ENCODE peak calls at places on chromosome X, in six cellular contexts. P is T-helper 17 cell; M is occipital lobe; E is activated naive CD8-positive, alpha-beta T cell treated with anti-CD3 and anti-CD28 coated beads, Interleukin-2, amount 50 U/mL, for 16 hours; X is immature natural killer cell; W is right atrium auricular region. L is an unnamed sample.

GRCh38 chrX:107429090-107429489 is 20.4 kb upstream of the FRMPD3 start:
- DNase-seq in W (no peak), M (no peak), X (peak), E (no peak), P (no peak), L (peak)

GRCh38 chrX:139815771-139816170 is 107.8 kb upstream of the MCF2 start:
- DNase-seq in P (no peak), W (no peak), E (no peak), X (no peak), M (no peak), L (no peak)

GRCh38 chrX:34638116-34638515 is 19.0 kb downstream of the TMEM47 start:
- DNase-seq in X (no peak), W (no peak), E (no peak), M (no peak), P (no peak), L (peak)

GRCh38 chrX:119880552-119881437 is 9.2 kb downstream of the NDUFA1 start:
- DNase-seq in P (no peak), W (no peak), E (no peak), M (no peak), X (peak), L (peak)

GRCh38 chrX:19760345-19760744 is 127.1 kb downstream of the SH3KBP1 start:
- DNase-seq in E (no peak), X (no peak), W (no peak), P (no peak), M (no peak), L (no peak)

GRCh38 chrX:84710611-84711010 is 208.4 kb upstream of the HDX start:
- DNase-seq in X (no peak), W (no peak), E (no peak), P (no peak), M (no peak), L (no peak)

GRCh38 chrX:19541196-19541595 is 25.9 kb upstream of the MAP3K15 start:
- DNase-seq in W (no peak), M (no peak), E (no peak), P (no peak), X (no peak), L (no peak)

GRCh38 chrX:143571521-143571920 is 54.2 kb upstream of the SPANXN3 start:
- DNase-seq in X (no peak), E (no peak), W (no peak), P (no peak), M (no peak), L (no peak)

GRCh38 chrX:129577877-129578276 is 37.8 kb downstream of the OCRL start:
- DNase-seq in X (no peak), E (no peak), P (no peak), W (no peak), M (no peak), L (no peak)

GRCh38 chrX:17032351-17032750 is 85.9 kb downstream of the REPS2 start:
- DNase-seq in E (no peak), M (no peak), W (no peak), P (no peak), X (no peak), L (peak)

GRCh38 chrX:56729152-56729557 is at the start of gene NBDY:
- DNase-seq in W (peak), X (peak), E (no peak), P (peak), M (peak), L (peak)

L was measured in AG10803.